ENCODE peak calls at places on chromosomes 1 and 21, in seven cellular contexts. K is transverse colon, M is HCT116, N is endothelial cell of umbilical vein, X is stomach, V is prostate gland, O is K562. S is an unnamed sample.

GRCh38 chr1:234139966-234140365 is 233.3 kb upstream of the COA6 start:
- DNase-seq in V (no peak), O (no peak), K (no peak), N (peak; percentile 16), M (no peak), X (no peak), S (no peak)

GRCh38 chr1:162056043-162056442 is 13.4 kb upstream of the NOS1AP start:
- DNase-seq in K (peak; percentile 72), O (peak; percentile 70), X (peak; percentile 70), N (peak; percentile 83), V (peak; percentile 66), M (peak; percentile 74), S (peak; percentile 61)

GRCh38 chr1:43319766-43320165 is 17.9 kb upstream of the MPL start:
- DNase-seq in O (no peak), M (no peak), K (no peak), X (no peak), N (no peak), V (no peak), S (no peak)

GRCh38 chr1:16612332-16613172 is 812 bp downstream of the NBPF1 start:
- DNase-seq in V (peak; percentile 75), X (peak; percentile 67), N (peak; percentile 90), O (peak; percentile 88), M (no peak), K (peak; percentile 75), S (peak; percentile 66)

GRCh38 chr1:29833596-29833995 is 597.3 kb downstream of the PTPRU start:
- DNase-seq in O (no peak), V (no peak), N (no peak), X (peak; percentile 10), K (peak; percentile 20), M (no peak), S (no peak)

GRCh38 chr1:71276466-71276865 is 195.6 kb upstream of the ZRANB2 start:
- DNase-seq in N (no peak), X (no peak), O (no peak), V (no peak), K (no peak), M (no peak), S (no peak)

GRCh38 chr1:93575586-93576271 is 105.9 kb downstream of the BCAR3 start:
- DNase-seq in N (no peak), X (no peak), O (no peak), V (no peak), K (no peak), M (no peak), S (peak; percentile 18)

GRCh38 chr1:23585321-23586022 is 26.2 kb upstream of the ID3 start:
- DNase-seq in X (no peak), N (no peak), K (no peak), O (no peak), V (no peak), M (no peak), S (no peak)

GRCh38 chr1:89051944-89052312 is 13.1 kb downstream of the GBP1 start:
- DNase-seq in K (no peak), V (no peak), X (no peak), O (no peak), N (no peak), M (no peak), S (no peak)

GRCh38 chr1:2974701-2975301 is 46.5 kb upstream of the ACTRT2 start:
- DNase-seq in N (no peak), X (peak; percentile 22), O (no peak), M (no peak), K (no peak), V (no peak), S (no peak)

GRCh38 chr1:99599678-99600175 is 46.2 kb upstream of the PALMD start:
- DNase-seq in O (peak; percentile 96), M (peak; percentile 0), N (peak; percentile 97), K (no peak), X (no peak), V (no peak), S (no peak)

GRCh38 chr1:11623702-11624101 is 30.5 kb downstream of the FBXO2 start:
- DNase-seq in N (no peak), K (no peak), M (no peak), V (no peak), X (no peak), O (no peak), S (no peak)

GRCh38 chr21:27094182-27094948 is 127.5 kb upstream of the ADAMTS5 start:
- DNase-seq in V (no peak), N (no peak), X (no peak), K (no peak), O (no peak), M (no peak), S (no peak)

GRCh38 chr1:87402192-87403046 is 73.7 kb downstream of the LMO4 start:
- DNase-seq in N (no peak), V (no peak), X (no peak), K (no peak), M (no peak), O (no peak), S (no peak)

GRCh38 chr1:244291171-244291866 is 160.4 kb downstream of the ADSS2 start:
- DNase-seq in N (no peak), O (no peak), K (no peak), M (no peak), X (no peak), V (no peak), S (no peak)

GRCh38 chr1:244288663-244289062 is 163.0 kb downstream of the ADSS2 start:
- DNase-seq in X (no peak), V (no peak), M (no peak), N (no peak), K (no peak), O (no peak), S (no peak)

GRCh38 chr1:244291867-244292180 is 159.9 kb downstream of the ADSS2 start:
- DNase-seq in K (no peak), N (no peak), V (no peak), M (no peak), O (no peak), X (no peak), S (no peak)

GRCh38 chr1:244289976-244290375 is 161.7 kb downstream of the ADSS2 start:
- DNase-seq in O (no peak), K (no peak), M (no peak), N (no peak), V (no peak), X (no peak), S (no peak)

GRCh38 chr1:244290386-244290785 is 161.3 kb downstream of the ADSS2 start:
- DNase-seq in M (no peak), V (no peak), O (no peak), X (no peak), N (no peak), K (no peak), S (no peak)
- TF ChIP-seq POLR2AphosphoS5 in M (no peak), V (no peak), O (no peak), X (no peak), N (no peak), K (no peak), S (no peak)

GRCh38 chr1:183227963-183228649 is 42.0 kb downstream of the LAMC2 start:
- DNase-seq in V (no peak), M (peak; percentile 26), N (peak; percentile 54), K (peak; percentile 56), X (peak; percentile 39), O (peak; percentile 48), S (no peak)
- TF ChIP-seq CTCF in V (no peak), M (peak; percentile 93), N (peak; percentile 80), K (peak; percentile 66), X (peak; percentile 59), O (peak; percentile 74), S (peak; percentile 59)

DNA sequence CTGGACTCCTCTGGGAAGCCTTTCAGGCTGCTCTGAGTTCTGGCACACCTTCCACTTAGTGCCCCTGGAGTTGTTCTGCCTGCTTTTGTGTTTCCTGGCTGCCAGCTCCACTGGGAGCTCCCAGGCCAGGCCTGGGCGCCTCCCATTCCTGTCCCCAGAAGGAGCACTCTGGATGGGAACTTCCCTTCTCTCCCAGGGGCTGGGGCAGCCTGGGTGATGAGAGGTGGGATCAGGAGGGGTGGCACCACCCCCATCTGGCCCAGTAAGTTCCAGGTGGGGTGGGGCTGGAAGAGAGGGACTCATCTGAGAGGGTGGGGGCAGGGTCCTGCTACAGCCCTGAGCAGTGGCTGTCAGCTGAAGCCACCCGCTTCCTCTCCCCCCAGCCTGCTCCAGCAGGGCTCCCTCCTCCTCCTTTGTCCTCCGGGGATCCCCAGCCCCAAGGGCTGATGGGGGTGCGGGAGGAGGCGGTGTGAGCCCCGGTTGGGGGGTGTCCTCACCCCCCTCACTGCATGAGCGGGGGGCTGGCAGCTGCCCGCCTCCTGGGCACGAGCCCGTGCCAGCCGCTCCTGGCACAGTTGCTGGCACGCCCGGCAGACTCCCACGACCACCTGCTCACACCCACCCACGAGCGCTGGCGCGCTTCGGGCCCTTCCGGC is 4.7 kb downstream of the FOXO6 start:
- DNase-seq in O (no peak), V (peak; percentile 64), N (no peak), X (peak; percentile 56), M (no peak), K (no peak), S (no peak)
- TF ChIP-seq POLR2A in O (no peak), V (no peak), N (no peak), X (no peak), M (no peak), K (no peak), S (no peak)

DNA sequence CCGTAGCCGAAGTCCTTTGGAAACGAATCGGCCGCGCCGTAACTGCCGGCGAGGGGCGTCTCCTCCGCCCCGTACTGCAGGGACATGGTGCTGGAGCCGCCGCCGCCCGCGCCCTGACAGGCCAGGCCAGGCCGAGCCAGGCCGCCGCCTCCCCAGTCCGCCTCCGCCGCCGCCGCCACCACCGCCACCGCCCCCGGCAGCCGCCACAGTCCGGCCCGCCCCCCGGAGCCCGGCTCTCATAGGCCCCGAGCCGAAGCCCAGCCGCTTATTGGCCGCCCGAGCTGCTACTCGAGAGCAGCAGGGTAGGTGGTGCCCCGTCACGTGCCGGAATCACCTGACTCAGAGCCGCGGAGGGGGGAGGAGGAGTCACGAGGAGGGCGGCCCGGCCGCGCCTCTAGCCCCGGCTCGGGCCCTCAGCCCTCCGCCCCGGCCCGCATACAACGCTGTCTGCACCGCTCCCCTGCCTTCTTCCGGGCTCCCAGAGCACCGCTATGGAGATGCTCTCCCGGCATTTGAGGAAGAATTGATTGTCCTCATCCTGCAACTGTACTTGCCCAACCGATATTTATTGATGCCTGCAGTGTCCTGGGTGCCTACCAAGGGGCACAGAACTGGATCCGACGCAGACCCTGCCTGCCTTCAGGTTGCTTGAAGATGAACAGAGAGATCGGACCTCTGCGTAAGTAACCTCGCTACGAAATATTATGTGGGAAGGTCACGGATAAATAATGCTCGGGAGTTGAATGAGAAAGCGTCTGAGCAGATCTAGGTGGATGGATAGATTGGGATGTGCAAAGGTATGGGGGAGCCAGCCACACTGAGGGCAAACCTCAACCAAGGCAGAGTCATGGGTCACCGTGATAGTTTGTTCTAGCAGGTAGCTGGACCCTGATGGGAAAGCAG is at the start of gene RRAGC:
- DNase-seq in V (peak; percentile 100), N (peak; percentile 97), X (peak; percentile 100), K (peak; percentile 100), M (peak; percentile 91), O (peak; percentile 99), S (peak; percentile 99)
- TF ChIP-seq POLR2AphosphoS5 in V (peak; percentile 93), N (peak; percentile 92), X (peak; percentile 70), K (peak; percentile 75), M (peak; percentile 64), O (no peak), S (peak; percentile 86)

GRCh38 chr1:116710326-116711060 is 43.0 kb upstream of the IGSF3 start:
- DNase-seq in X (no peak), V (no peak), M (no peak), N (no peak), O (no peak), K (no peak), S (no peak)
- TF ChIP-seq CTCF in X (no peak), V (no peak), M (no peak), N (no peak), O (no peak), K (no peak), S (no peak)